ENCODE peak calls at places on chromosomes 2 and 18, in nine cellular contexts. E, K, U, T, O, N, A, L and V are unnamed samples.

GRCh38 chr2:226716126-226716525 is 83.5 kb downstream of the IRS1 start:
- DNase-seq in E (no peak), K (no peak), U (no peak), T (no peak), O (no peak), N (no peak), A (no peak), L (no peak), V (no peak)

GRCh38 chr2:12493031-12493513 is 223.7 kb upstream of the TRIB2 start:
- DNase-seq in E (no peak), K (peak; percentile 51), U (peak; percentile 66), T (no peak), O (no peak), N (no peak), A (no peak), L (no peak), V (peak; percentile 77)

GRCh38 chr18:70024829-70025228 is 77.2 kb upstream of the CD226 start:
- DNase-seq in E (no peak), K (no peak), U (no peak), T (no peak), O (no peak), N (no peak), A (no peak), L (no peak), V (no peak)

GRCh38 chr2:155062250-155062985 is 363.9 kb downstream of the KCNJ3 start:
- DNase-seq in E (no peak), K (no peak), U (no peak), T (no peak), O (no peak), N (no peak), A (no peak), L (no peak), V (no peak)

GRCh38 chr2:128770143-128771080 is 451.7 kb upstream of the HS6ST1 start:
- DNase-seq in E (no peak), K (no peak), U (no peak), T (no peak), O (no peak), N (no peak), A (no peak), L (no peak), V (no peak)

GRCh38 chr2:101815739-101816391 is 118.4 kb downstream of the MAP4K4 start:
- DNase-seq in E (no peak), K (peak; percentile 41), U (no peak), T (no peak), O (no peak), N (no peak), A (no peak), L (no peak), V (no peak)

GRCh38 chr2:99488587-99488998 is 1.2 kb downstream of the REV1 start:
- DNase-seq in E (peak; percentile 13), K (no peak), U (peak; percentile 24), T (no peak), O (no peak), N (no peak), A (no peak), L (no peak), V (no peak)

GRCh38 chr2:170332676-170333402 is 154.9 kb downstream of the MYO3B start:
- DNase-seq in E (no peak), K (no peak), U (no peak), T (no peak), O (no peak), N (no peak), A (no peak), L (no peak), V (no peak)

GRCh38 chr18:74896390-74896991 is 298.8 kb downstream of the ZNF407 start:
- DNase-seq in E (peak; percentile 19), K (no peak), U (no peak), T (no peak), O (peak; percentile 41), N (no peak), A (peak; percentile 9), L (peak; percentile 39), V (no peak)

GRCh38 chr2:99851091-99851490 is 291.3 kb downstream of the AFF3 start:
- DNase-seq in E (no peak), K (no peak), U (no peak), T (no peak), O (no peak), N (no peak), A (no peak), L (no peak), V (no peak)

GRCh38 chr2:230614913-230615332 is 97.7 kb upstream of the CAB39 start:
- DNase-seq in E (no peak), K (no peak), U (no peak), T (no peak), O (no peak), N (no peak), A (no peak), L (peak; percentile 7), V (no peak)

GRCh38 chr2:48984922-48985321 is 169.4 kb downstream of the FSHR start:
- DNase-seq in E (no peak), K (no peak), U (no peak), T (no peak), O (no peak), N (no peak), A (no peak), L (no peak), V (no peak)

GRCh38 chr2:126979604-126980003 is 80.9 kb downstream of the TEX51 start:
- DNase-seq in E (no peak), K (no peak), U (no peak), T (no peak), O (no peak), N (no peak), A (peak; percentile 76), L (no peak), V (no peak)

GRCh38 chr2:194087569-194087968 is 1569.5 kb upstream of the SLC39A10 start:
- DNase-seq in E (peak; percentile 35), K (no peak), U (no peak), T (no peak), O (no peak), N (no peak), A (no peak), L (no peak), V (no peak)

GRCh38 chr2:71700880-71701397 is 247.6 kb downstream of the DYSF start:
- DNase-seq in E (no peak), K (no peak), U (no peak), T (no peak), O (no peak), N (no peak), A (peak; percentile 68), L (no peak), V (no peak)

GRCh38 chr2:28580078-28580477 is 84.2 kb downstream of the PLB1 start:
- DNase-seq in E (peak; percentile 48), K (no peak), U (no peak), T (no peak), O (no peak), N (no peak), A (no peak), L (no peak), V (no peak)

GRCh38 chr18:10927290-10927979 is 221.9 kb downstream of the PIEZO2 start:
- DNase-seq in E (peak; percentile 47), K (peak; percentile 58), U (no peak), T (no peak), O (no peak), N (peak; percentile 47), A (no peak), L (no peak), V (no peak)

GRCh38 chr18:12334280-12335262 is 26.5 kb downstream of the TUBB6 start:
- DNase-seq in E (no peak), K (no peak), U (no peak), T (no peak), O (no peak), N (no peak), A (no peak), L (no peak), V (no peak)

GRCh38 chr2:23293756-23294155 is 91.2 kb upstream of the KLHL29 start:
- DNase-seq in E (no peak), K (no peak), U (no peak), T (no peak), O (no peak), N (no peak), A (no peak), L (no peak), V (no peak)

GRCh38 chr18:39051013-39051412 is 1485.4 kb upstream of the CELF4 start:
- DNase-seq in E (peak; percentile 38), K (no peak), U (no peak), T (no peak), O (no peak), N (no peak), A (no peak), L (no peak), V (no peak)

GRCh38 chr2:144834954-144835633 is 315.2 kb upstream of the ZEB2 start:
- DNase-seq in E (peak; percentile 56), K (peak; percentile 64), U (no peak), T (no peak), O (no peak), N (no peak), A (peak; percentile 15), L (no peak), V (no peak)

GRCh38 chr2:47898089-47898731 is 8.1 kb downstream of the FBXO11 start:
- DNase-seq in E (no peak), K (no peak), U (no peak), T (no peak), O (no peak), N (no peak), A (no peak), L (no peak), V (no peak)

GRCh38 chr18:44771572-44771956 is 90.9 kb downstream of the SETBP1 start:
- DNase-seq in E (no peak), K (no peak), U (no peak), T (no peak), O (no peak), N (no peak), A (no peak), L (no peak), V (no peak)

GRCh38 chr2:162072181-162072702 is 1.8 kb downstream of the DPP4 start:
- DNase-seq in E (no peak), K (peak; percentile 54), U (peak; percentile 24), T (no peak), O (no peak), N (no peak), A (no peak), L (no peak), V (no peak)

GRCh38 chr2:165113414-165113813 is 90.4 kb downstream of the SCN3A start:
- DNase-seq in E (peak; percentile 3), K (peak; percentile 0), U (no peak), T (no peak), O (no peak), N (no peak), A (no peak), L (no peak), V (no peak)

GRCh38 chr2:20184067-20184938 is 40.6 kb downstream of the SDC1 start:
- DNase-seq in E (no peak), K (peak; percentile 35), U (peak; percentile 51), T (no peak), O (no peak), N (no peak), A (no peak), L (no peak), V (no peak)

GRCh38 chr2:173279528-173279868 is 75.2 kb upstream of the CDCA7 start:
- DNase-seq in E (no peak), K (no peak), U (no peak), T (no peak), O (no peak), N (no peak), A (no peak), L (no peak), V (no peak)

GRCh38 chr18:46748466-46748865 is 8.4 kb downstream of the ST8SIA5 start:
- DNase-seq in E (no peak), K (no peak), U (no peak), T (no peak), O (no peak), N (no peak), A (no peak), L (no peak), V (no peak)

GRCh38 chr18:24022141-24022540 is 7.6 kb downstream of the TTC39C start:
- DNase-seq in E (peak; percentile 60), K (peak; percentile 48), U (no peak), T (no peak), O (no peak), N (no peak), A (no peak), L (no peak), V (no peak)

GRCh38 chr2:30315391-30316055 is 84.2 kb downstream of the LBH start:
- DNase-seq in E (no peak), K (no peak), U (no peak), T (no peak), O (no peak), N (no peak), A (no peak), L (no peak), V (no peak)

GRCh38 chr18:36481201-36481657 is 183.7 kb downstream of the FHOD3 start:
- DNase-seq in E (no peak), K (no peak), U (no peak), T (no peak), O (no peak), N (no peak), A (no peak), L (no peak), V (no peak)